ENCODE peak calls at places on chromosomes 7 and 10, in seven cellular contexts. E is activated CD4-positive, alpha-beta T cell treated with anti-CD3 and anti-CD28 coated beads for 1 hour; O is GM23338; F is A673; S is activated T-cell treated with anti-CD3 and anti-CD28 coated beads, Interleukin-2, amount 50 U/mL, for 48 hours; J is memory B cell; U is lung microvascular endothelial cell. C is an unnamed sample.

GRCh38 chr7:75943864-75944263 is 28.9 kb downstream of the POR start:
- DNase-seq in E (no peak), O (no peak), F (no peak), S (no peak), J (no peak), U (no peak), C (no peak)

GRCh38 chr7:95772298-95772770 is at the start of gene DYNC1I1:
- DNase-seq in E (no peak), O (peak), F (peak), S (peak), J (peak), U (peak), C (peak)

GRCh38 chr7:152435384-152436278 is at the start of gene KMT2C:
- DNase-seq in E (peak), O (peak), F (peak), S (peak), J (peak), U (peak), C (peak)

GRCh38 chr10:122291739-122292138 is 20.6 kb downstream of the BTBD16 start:
- DNase-seq in E (no peak), O (no peak), F (no peak), S (no peak), J (no peak), U (no peak), C (no peak)

GRCh38 chr7:155836216-155837125 is 24.2 kb upstream of the SHH start:
- DNase-seq in E (no peak), O (no peak), F (no peak), S (no peak), J (no peak), U (no peak), C (no peak)

GRCh38 chr10:3047622-3047995 is 19.7 kb upstream of the PFKP start:
- DNase-seq in E (no peak), O (no peak), F (no peak), S (no peak), J (no peak), U (no peak), C (no peak)

GRCh38 chr7:20532841-20533240 is 82.6 kb upstream of the ABCB5 start:
- DNase-seq in E (no peak), O (no peak), F (no peak), S (no peak), J (no peak), U (no peak), C (no peak)

GRCh38 chr7:98077762-98078161 is 28.9 kb upstream of the LMTK2 start:
- DNase-seq in E (no peak), O (no peak), F (no peak), S (no peak), J (no peak), U (no peak), C (no peak)

GRCh38 chr10:15817407-15818046 is 42.8 kb downstream of the MINDY3 start:
- DNase-seq in E (no peak), O (no peak), F (no peak), S (no peak), J (no peak), U (peak), C (no peak)

GRCh38 chr7:74256446-74257408 is 2.5 kb upstream of the RFC2 start:
- DNase-seq in E (no peak), O (no peak), F (no peak), S (no peak), J (no peak), U (peak), C (no peak)

GRCh38 chr7:35519971-35520809 is 174.7 kb downstream of the HERPUD2 start:
- DNase-seq in E (no peak), O (peak), F (peak), S (peak), J (peak), U (peak), C (peak)

GRCh38 chr7:73570977-73571376 is 7.4 kb downstream of the TBL2 start:
- DNase-seq in E (no peak), O (no peak), F (no peak), S (no peak), J (no peak), U (no peak), C (no peak)

GRCh38 chr10:131872837-131873375 is 27.9 kb upstream of the PPP2R2D start:
- DNase-seq in E (no peak), O (peak), F (no peak), S (no peak), J (no peak), U (no peak), C (peak)

GRCh38 chr7:78151229-78151628 is 352.7 kb downstream of the PHTF2 start:
- DNase-seq in E (no peak), O (no peak), F (no peak), S (no peak), J (no peak), U (no peak), C (no peak)

GRCh38 chr7:66557214-66558200 is 71.2 kb upstream of the KCTD7 start:
- DNase-seq in E (peak), O (peak), F (peak), S (peak), J (peak), U (peak), C (peak)

GRCh38 chr7:42262907-42263466 is 26.0 kb upstream of the GLI3 start:
- DNase-seq in E (no peak), O (peak), F (peak), S (no peak), J (no peak), U (no peak), C (peak)

GRCh38 chr7:97819161-97819560 is 53.0 kb downstream of the ASNS start:
- DNase-seq in E (no peak), O (peak), F (peak), S (no peak), J (no peak), U (no peak), C (no peak)

GRCh38 chr7:43444711-43445578 is 138.0 kb upstream of the STK17A start:
- DNase-seq in E (no peak), O (no peak), F (no peak), S (no peak), J (no peak), U (no peak), C (no peak)

GRCh38 chr7:56287429-56288138 is 171.4 kb upstream of the NUPR2 start:
- DNase-seq in E (no peak), O (no peak), F (no peak), S (no peak), J (no peak), U (no peak), C (peak)

GRCh38 chr10:110414563-110415309 is 83.0 kb upstream of the DUSP5 start:
- DNase-seq in E (peak), O (no peak), F (no peak), S (peak), J (peak), U (peak), C (no peak)

GRCh38 chr10:43234471-43235041 is 32.3 kb downstream of the RASGEF1A start:
- DNase-seq in E (no peak), O (no peak), F (no peak), S (peak), J (no peak), U (no peak), C (no peak)

GRCh38 chr7:75642810-75643486 is 95.8 kb downstream of the HIP1 start:
- DNase-seq in E (peak), O (peak), F (peak), S (peak), J (peak), U (peak), C (peak)

GRCh38 chr7:47465191-47465590 is 116.7 kb downstream of the TNS3 start:
- DNase-seq in E (no peak), O (no peak), F (no peak), S (no peak), J (no peak), U (no peak), C (no peak)

GRCh38 chr10:72794260-72794659 is 99.3 kb upstream of the OIT3 start:
- DNase-seq in E (no peak), O (no peak), F (peak), S (no peak), J (no peak), U (no peak), C (no peak)

GRCh38 chr7:45017253-45017652 is 17.3 kb downstream of the CCM2 start:
- DNase-seq in E (no peak), O (no peak), F (no peak), S (no peak), J (no peak), U (peak), C (no peak)

GRCh38 chr10:132360766-132361447 is 28.9 kb downstream of the LRRC27 start:
- DNase-seq in E (no peak), O (peak), F (no peak), S (peak), J (no peak), U (no peak), C (no peak)

GRCh38 chr10:80070068-80070467 is 8.4 kb upstream of the TMEM254 start:
- DNase-seq in E (no peak), O (no peak), F (no peak), S (no peak), J (no peak), U (no peak), C (no peak)

GRCh38 chr10:77685494-77685893 is 47.9 kb upstream of the KCNMA1 start:
- DNase-seq in E (no peak), O (no peak), F (no peak), S (no peak), J (no peak), U (no peak), C (no peak)

GRCh38 chr7:135274495-135275268 is 41.0 kb downstream of the STRA8 start:
- DNase-seq in E (peak), O (peak), F (peak), S (peak), J (peak), U (peak), C (peak)

GRCh38 chr7:92527300-92528187 is 776 bp downstream of the PEX1 start:
- DNase-seq in E (peak), O (peak), F (peak), S (peak), J (peak), U (peak), C (peak)

GRCh38 chr7:10122573-10123100 is 851.0 kb upstream of the PHF14 start:
- DNase-seq in E (no peak), O (peak), F (no peak), S (no peak), J (no peak), U (peak), C (peak)

GRCh38 chr7:3861941-3862340 is 560.9 kb downstream of the SDK1 start:
- DNase-seq in E (no peak), O (peak), F (peak), S (no peak), J (no peak), U (peak), C (peak)

GRCh38 chr10:11813855-11814557 is 9.2 kb upstream of the PROSER2 start:
- DNase-seq in E (no peak), O (no peak), F (peak), S (no peak), J (no peak), U (peak), C (no peak)

GRCh38 chr7:40826419-40827216 is 691.8 kb downstream of the SUGCT start:
- DNase-seq in E (no peak), O (peak), F (no peak), S (no peak), J (no peak), U (no peak), C (peak)

GRCh38 chr7:151796871-151797270 is 80.0 kb downstream of the PRKAG2 start:
- DNase-seq in E (no peak), O (no peak), F (no peak), S (no peak), J (no peak), U (no peak), C (no peak)

GRCh38 chr7:23315366-23315765 is 16.2 kb downstream of the MALSU1 start:
- DNase-seq in E (no peak), O (no peak), F (no peak), S (no peak), J (no peak), U (peak), C (no peak)

GRCh38 chr7:135208417-135208793 is 2.9 kb downstream of the WDR91 start:
- DNase-seq in E (no peak), O (no peak), F (no peak), S (no peak), J (no peak), U (peak), C (peak)

GRCh38 chr10:122461367-122461728 is at the start of gene HTRA1:
- DNase-seq in E (no peak), O (peak), F (no peak), S (no peak), J (no peak), U (peak), C (peak)

GRCh38 chr7:130891254-130892094 is 157.5 kb upstream of the KLF14 start:
- DNase-seq in E (no peak), O (no peak), F (peak), S (peak), J (no peak), U (peak), C (no peak)